ENCODE peak calls at places on chromosomes 4 and X, in seven cellular contexts. S is Panc1, C is GM12878, J is spleen, Y is heart right ventricle, K is stomach, L is fibroblast of lung. G is an unnamed sample. For H3K4me1, the result is how much of the 10 kb centered on the place peaks cover.

GRCh38 chr4:125911481-125911880 is 596.7 kb downstream of the FAT4 start:
- DNase-seq in L (no peak), C (no peak), S (no peak), K (no peak), J (no peak), Y (no peak), G (no peak)

GRCh38 chrX:104833401-104833800 is 267.4 kb downstream of the IL1RAPL2 start:
- DNase-seq in K (no peak), Y (no peak), L (peak), C (no peak), S (no peak), J (no peak), G (no peak)

GRCh38 chrX:130869239-130869638 is 33.8 kb downstream of the ENOX2 start:
- DNase-seq in J (no peak), Y (no peak), S (no peak), C (no peak), L (no peak), K (no peak), G (no peak)

GRCh38 chr4:110586137-110586850 is 36.6 kb downstream of the PITX2 start:
- DNase-seq in S (peak), C (no peak), K (no peak), L (peak), Y (no peak), J (no peak), G (no peak)

GRCh38 chr4:112170451-112170993 is 25.3 kb downstream of the FAM241A start:
- DNase-seq in K (no peak), S (peak), J (no peak), C (no peak), Y (no peak), L (peak), G (no peak)

GRCh38 chrX:11427082-11428033 is 134.1 kb downstream of the AMELX start:
- DNase-seq in Y (peak), C (no peak), J (peak), K (peak), S (no peak), L (peak), G (no peak)

GRCh38 chrX:87167841-87168240 is 349.8 kb upstream of the KLHL4 start:
- DNase-seq in L (no peak), K (no peak), J (peak), Y (no peak), C (no peak), S (no peak), G (no peak)

GRCh38 chrX:134622056-134622812 is 36.0 kb downstream of the PLAC1 start:
- DNase-seq in S (peak), J (no peak), K (no peak), Y (peak), L (peak), C (peak), G (no peak)

GRCh38 chrX:131058136-131058868 is at the start of gene ARHGAP36:
- DNase-seq in Y (no peak), L (no peak), J (no peak), C (no peak), K (no peak), S (no peak), G (no peak)

GRCh38 chr4:7806080-7806630 is 133.5 kb downstream of the AFAP1 start:
- DNase-seq in L (peak), K (peak), J (peak), Y (peak), C (no peak), S (no peak), G (no peak)

GRCh38 chrX:56231706-56232105 is 450 bp upstream of the KLF8 start:
- DNase-seq in S (no peak), L (no peak), K (no peak), Y (peak), J (no peak), C (no peak), G (no peak)

GRCh38 chr4:169345207-169345788 is 74.5 kb upstream of the SH3RF1 start:
- DNase-seq in J (no peak), K (no peak), S (peak), L (peak), C (no peak), Y (no peak), G (no peak)

GRCh38 chrX:39764441-39764914 is 333.3 kb downstream of the BCOR start:
- DNase-seq in S (no peak), Y (no peak), J (no peak), C (no peak), L (no peak), K (no peak), G (no peak)

GRCh38 chr4:6746721-6747689 is 31.0 kb downstream of the BLOC1S4 start:
- DNase-seq in Y (peak), K (peak), C (no peak), L (no peak), S (no peak), J (peak), G (no peak)

GRCh38 chr4:51843309-51844156 is 580 bp downstream of the DCUN1D4 start:
- DNase-seq in J (peak), C (no peak), K (peak), L (peak), Y (peak), S (no peak), G (peak)

GRCh38 chrX:80879143-80879542 is 69.5 kb upstream of the BRWD3 start:
- DNase-seq in Y (no peak), K (peak), C (no peak), L (no peak), J (no peak), S (no peak), G (no peak)

GRCh38 chr4:12403175-12403574 is 974.5 kb upstream of the HS3ST1 start:
- DNase-seq in C (no peak), K (no peak), L (no peak), J (no peak), S (no peak), Y (no peak), G (no peak)

GRCh38 chr4:127470290-127470809 is 162.4 kb upstream of the INTU start:
- DNase-seq in C (no peak), S (no peak), J (peak), L (no peak), Y (no peak), K (no peak), G (peak)

GRCh38 chr4:74755486-74755885 is 38.8 kb downstream of the BTC start:
- DNase-seq in K (no peak), C (no peak), J (no peak), L (peak), S (no peak), Y (no peak), G (no peak)

GRCh38 chrX:79330022-79330421 is 37.1 kb downstream of the ITM2A start:
- DNase-seq in L (no peak), Y (no peak), S (no peak), C (no peak), J (no peak), K (no peak), G (no peak)

GRCh38 chr4:771464-771863 is 54.5 kb downstream of the CPLX1 start:
- DNase-seq in Y (no peak), K (no peak), S (no peak), J (no peak), L (no peak), C (no peak), G (no peak)

GRCh38 chrX:34275710-34276109 is 143.6 kb upstream of the FAM47A start:
- DNase-seq in S (no peak), L (no peak), J (no peak), Y (no peak), C (no peak), K (no peak), G (no peak)

GRCh38 chr4:41750158-41750623 is 1.7 kb upstream of the PHOX2B start:
- DNase-seq in C (no peak), Y (no peak), L (no peak), J (no peak), S (no peak), K (no peak), G (no peak)

DNA sequence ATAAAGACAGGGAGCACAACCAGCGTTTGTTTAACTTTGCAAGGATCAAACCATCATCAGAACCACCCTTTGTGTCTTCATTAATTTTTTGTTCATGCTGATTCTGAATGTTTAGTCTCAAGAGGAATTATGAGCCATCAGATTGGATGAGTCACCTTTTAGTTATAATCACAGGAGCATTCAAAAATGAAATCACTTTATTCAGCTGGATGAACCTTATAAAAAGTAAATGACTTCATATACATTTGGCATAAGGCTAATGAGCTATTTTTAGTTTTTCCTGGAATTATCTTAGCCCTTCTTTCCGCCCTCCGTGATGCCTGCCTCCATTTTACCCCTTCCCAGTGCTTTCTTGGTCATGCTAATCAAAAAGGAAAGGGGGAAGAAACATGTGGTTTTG is 103.6 kb downstream of the SORBS2 start:
- DNase-seq in K (no peak), J (no peak), C (no peak), Y (no peak), S (no peak), L (peak), G (no peak)
- H3K4me1 ChIP-seq in K (under half), J (under half), C (under half), Y (under half), S (under half), L (under half), G (under half)

GRCh38 chrX:17828156-17828555 is 32.9 kb downstream of the RAI2 start:
- DNase-seq in S (no peak), J (no peak), Y (no peak), K (no peak), C (no peak), L (no peak), G (no peak)
- H3K4me3 ChIP-seq in S (no peak), J (no peak), Y (no peak), K (no peak), C (no peak), L (no peak), G (no peak)

DNA sequence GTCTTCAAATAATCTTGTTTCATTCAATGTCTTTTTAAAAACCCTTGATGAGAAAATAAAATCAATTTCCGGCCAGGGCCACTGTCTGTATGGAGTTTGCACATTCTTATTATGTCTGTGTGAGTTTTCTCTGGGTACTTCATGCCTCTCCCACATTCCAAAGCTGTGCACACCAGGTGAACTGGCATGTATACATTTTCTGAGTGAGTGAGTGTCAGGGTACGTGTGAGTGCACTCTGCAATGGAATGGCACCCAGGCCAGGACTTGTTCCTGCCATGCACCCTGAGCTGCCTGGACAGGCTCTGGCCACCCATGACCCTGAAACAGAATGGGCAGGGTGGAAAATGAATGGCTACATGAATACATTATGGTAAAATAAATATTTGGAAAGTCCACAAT is 61.3 kb downstream of the UBE2NL start:
- DNase-seq in Y (no peak), K (no peak), C (no peak), L (no peak), J (no peak), S (no peak), G (no peak)
- H3K4me1 ChIP-seq in Y (under half), K (under half), C (under half), L (under half), J (under half), S (under half), G (under half)

GRCh38 chr4:139455187-139455586 is 1.3 kb downstream of the RAB33B start:
- DNase-seq in S (no peak), Y (no peak), J (no peak), K (no peak), L (no peak), C (no peak), G (no peak)
- H3K4me3 ChIP-seq in S (peak), Y (peak), J (peak), K (peak), L (peak), C (peak), G (peak)